ENCODE peak calls at places on chromosomes 2 and 18, in ten cellular contexts. G, A, I, W, P, L, H, B, K and C are unnamed samples.

GRCh38 chr18:22210331-22210754 is 41.0 kb downstream of the GATA6 start:
- DNase-seq in A (no peak), G (no peak), L (no peak), B (peak; percentile 56), I (peak; percentile 47), W (peak; percentile 65), H (peak; percentile 85), K (no peak), P (no peak), C (no peak)

GRCh38 chr2:240463866-240464481 is 28.5 kb downstream of the GPC1 start:
- DNase-seq in H (peak; percentile 68), A (no peak), G (no peak), L (no peak), B (peak; percentile 1), W (no peak), K (no peak), P (no peak), I (no peak), C (no peak)

GRCh38 chr2:55231546-55232083 is 478 bp downstream of the CLHC1 start:
- DNase-seq in W (peak; percentile 10), I (no peak), P (no peak), H (no peak), G (no peak), B (no peak), L (no peak), K (no peak), A (no peak), C (no peak)

GRCh38 chr2:241901018-241901380 is 31.5 kb downstream of the RTP5 start:
- DNase-seq in H (peak; percentile 22), I (no peak), K (no peak), G (no peak), P (no peak), L (no peak), B (no peak), A (no peak), W (no peak), C (no peak)

GRCh38 chr2:233705911-233706506 is 6.7 kb upstream of the UGT1A5 start:
- DNase-seq in L (no peak), G (no peak), W (peak; percentile 1), A (no peak), B (peak; percentile 75), H (no peak), K (peak; percentile 68), I (no peak), P (no peak), C (no peak)

GRCh38 chr2:120474486-120474885 is 128.6 kb downstream of the INHBB start:
- DNase-seq in P (no peak), G (no peak), H (peak; percentile 22), K (no peak), L (no peak), B (no peak), A (no peak), I (no peak), W (no peak), C (no peak)

GRCh38 chr2:176561706-176562105 is 292.5 kb downstream of the MTX2 start:
- DNase-seq in W (peak; percentile 71), I (no peak), P (no peak), G (no peak), K (no peak), L (no peak), H (no peak), A (no peak), B (no peak), C (no peak)

GRCh38 chr2:240917009-240917683 is 11.0 kb downstream of the CROCC2 start:
- DNase-seq in W (no peak), P (no peak), B (no peak), L (no peak), I (no peak), A (peak; percentile 15), K (peak; percentile 43), H (peak; percentile 88), G (no peak), C (no peak)

GRCh38 chr2:153477641-153478288 is 797 bp downstream of the RPRM start:
- DNase-seq in H (peak; percentile 76), B (peak; percentile 29), A (no peak), I (no peak), G (no peak), W (no peak), P (peak; percentile 18), L (no peak), K (peak; percentile 49), C (no peak)

GRCh38 chr18:13257361-13257980 is 38.9 kb downstream of the LDLRAD4 start:
- DNase-seq in A (no peak), L (no peak), B (no peak), K (no peak), G (no peak), W (no peak), P (no peak), H (no peak), I (no peak), C (no peak)

GRCh38 chr18:62586148-62586774 is 63.4 kb downstream of the ZCCHC2 start:
- DNase-seq in B (peak; percentile 81), G (peak; percentile 12), K (peak; percentile 73), I (peak; percentile 59), A (peak; percentile 78), P (peak; percentile 79), H (peak; percentile 96), L (peak; percentile 29), W (peak; percentile 69), C (peak; percentile 30)

GRCh38 chr2:127103243-127104165 is 3.5 kb downstream of the BIN1 start:
- DNase-seq in W (no peak), H (peak; percentile 51), B (peak; percentile 46), L (no peak), A (no peak), K (peak; percentile 48), P (no peak), G (no peak), I (no peak), C (no peak)

GRCh38 chr18:63774511-63774910 is 707 bp upstream of the SERPINB7 start:
- DNase-seq in H (no peak), P (no peak), A (no peak), I (no peak), B (no peak), K (no peak), G (no peak), L (no peak), W (no peak), C (no peak)

GRCh38 chr2:10721344-10722251 is at the start of gene ATP6V1C2:
- DNase-seq in W (no peak), L (no peak), K (peak; percentile 76), B (peak; percentile 63), A (no peak), I (no peak), P (peak; percentile 78), H (peak; percentile 77), G (no peak), C (no peak)

GRCh38 chr2:79982445-79982844 is 322.1 kb downstream of the LRRTM1 start:
- DNase-seq in P (peak; percentile 11), B (no peak), G (no peak), I (no peak), W (no peak), L (peak; percentile 18), A (no peak), H (no peak), K (peak; percentile 57), C (no peak)

GRCh38 chr2:16009560-16009959 is 69.2 kb downstream of the MYCN start:
- DNase-seq in P (no peak), A (no peak), I (no peak), H (no peak), W (no peak), K (no peak), G (no peak), B (no peak), L (no peak), C (no peak)

GRCh38 chr2:173175222-173175621 is 99.6 kb downstream of the MAP3K20 start:
- DNase-seq in B (no peak), P (no peak), G (no peak), A (no peak), K (no peak), L (no peak), I (no peak), H (no peak), W (peak; percentile 81), C (no peak)

GRCh38 chr2:24821433-24821891 is 28.2 kb downstream of the CENPO start:
- DNase-seq in H (peak; percentile 36), W (no peak), L (no peak), K (no peak), A (no peak), G (no peak), I (no peak), P (no peak), B (no peak), C (no peak)

GRCh38 chr2:68345129-68345875 is 19.8 kb upstream of the PLEK start:
- DNase-seq in A (no peak), L (no peak), H (no peak), B (no peak), P (no peak), K (no peak), I (no peak), W (peak; percentile 10), G (no peak), C (no peak)

DNA sequence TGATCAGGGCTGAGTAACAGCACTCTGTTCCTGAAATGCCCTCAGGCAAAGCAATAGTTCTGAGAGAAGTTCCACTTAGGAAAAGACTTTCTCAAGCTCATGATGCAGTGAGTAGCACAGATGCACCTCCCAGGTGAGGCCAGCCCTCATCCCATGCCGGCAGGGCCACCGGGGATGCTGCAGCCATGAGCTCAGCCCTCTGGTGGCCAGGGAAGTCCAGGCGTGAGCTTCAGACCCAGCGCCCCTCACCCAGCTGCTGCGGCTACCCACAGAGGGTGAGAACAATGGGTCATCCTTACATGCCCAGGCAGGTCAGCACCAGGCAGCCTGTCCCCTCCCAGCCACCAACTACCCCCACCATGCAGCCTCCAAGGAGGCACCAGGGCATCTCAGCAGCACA is 50.7 kb downstream of the TTC32 start:
- DNase-seq in P (no peak), L (no peak), B (no peak), K (no peak), W (no peak), G (no peak), I (no peak), A (no peak), H (no peak), C (no peak)
- TF ChIP-seq CTCF in P (peak; percentile 28), L (peak; percentile 58), B (no peak), K (no peak), W (no peak), G (no peak), I (peak; percentile 62), A (peak; percentile 19), H (peak; percentile 30), C (peak; percentile 35)

GRCh38 chr2:205860847-205861246 is 178.5 kb downstream of the NRP2 start:
- DNase-seq in B (no peak), G (no peak), P (no peak), A (no peak), L (no peak), I (no peak), H (peak; percentile 52), W (no peak), K (no peak), C (no peak)
- H3K27ac ChIP-seq in B (no peak overlapping the region), G (no peak overlapping the region), P (no peak overlapping the region), A (no peak overlapping the region), L (no peak overlapping the region), I (no peak overlapping the region), H (no peak overlapping the region), W (no peak overlapping the region), K (no peak overlapping the region), C (no peak overlapping the region)

GRCh38 chr2:85924522-85924921 is 35.7 kb upstream of the ST3GAL5 start:
- DNase-seq in W (peak; percentile 51), K (no peak), G (no peak), I (no peak), A (peak; percentile 59), L (no peak), B (peak; percentile 89), H (peak; percentile 81), P (no peak), C (no peak)
- H3K27me3 ChIP-seq in W (no peaks in the 10 kb centered on the region), K (no peaks in the 10 kb centered on the region), G (no peaks in the 10 kb centered on the region), I (no peaks in the 10 kb centered on the region), A (peaks cover 16% of the 10 kb centered on the region), L (no peaks in the 10 kb centered on the region), B (no peaks in the 10 kb centered on the region), H (no peaks in the 10 kb centered on the region), P (no peaks in the 10 kb centered on the region), C (no peaks in the 10 kb centered on the region)

GRCh38 chr2:27710640-27711430 is 47.1 kb downstream of the SLC4A1AP start:
- DNase-seq in L (no peak), G (no peak), W (peak; percentile 45), P (no peak), A (no peak), I (no peak), B (no peak), H (no peak), K (no peak), C (no peak)
- TF ChIP-seq CTCF in L (no peak), G (no peak), W (no peak), P (no peak), A (no peak), I (no peak), B (no peak), H (no peak), K (no peak), C (no peak)